ENCODE peak calls at places on chromosome 19, in five cellular contexts. J is hepatocyte, D is SK-N-SH, S is GM23248, P is GM23338. F is an unnamed sample. For H3K36me3 and H3K9me2, the result is how much of the 10 kb centered on the place peaks cover.

GRCh38 chr19:38564981-38565685 is 52.6 kb downstream of the MAP4K1 start:
- DNase-seq in J (peak), S (peak), D (peak), P (peak), F (no peak)

GRCh38 chr19:47479701-47480503 is 4.1 kb downstream of the KPTN start:
- DNase-seq in S (no peak), D (no peak), P (peak), J (no peak), F (no peak)

GRCh38 chr19:31749231-31749630 is 400.0 kb upstream of the TSHZ3 start:
- DNase-seq in S (no peak), J (no peak), P (no peak), D (no peak), F (no peak)

GRCh38 chr19:55196803-55197202 is 12.5 kb downstream of the PTPRH start:
- DNase-seq in P (peak), D (no peak), J (peak), S (peak), F (no peak)

GRCh38 chr19:16446108-16447014 is 25.4 kb downstream of the EPS15L1 start:
- DNase-seq in D (no peak), P (no peak), J (no peak), S (no peak), F (no peak)

GRCh38 chr19:10975374-10976036 is 14.7 kb downstream of the SMARCA4 start:
- DNase-seq in S (peak), D (no peak), J (peak), P (no peak), F (no peak)

GRCh38 chr19:54561840-54562239 is 11.8 kb upstream of the LILRA2 start:
- DNase-seq in P (no peak), D (no peak), J (no peak), S (no peak), F (no peak)

GRCh38 chr19:3607398-3608078 is 863 bp upstream of the TBXA2R start:
- DNase-seq in D (peak), J (no peak), P (peak), S (peak), F (peak)

GRCh38 chr19:15299568-15300409 is 32.5 kb downstream of the BRD4 start:
- DNase-seq in D (no peak), P (no peak), J (no peak), S (peak), F (no peak)

GRCh38 chr19:9156304-9156703 is 16.1 kb downstream of the ZNF317 start:
- DNase-seq in D (no peak), S (no peak), P (no peak), J (no peak), F (no peak)

GRCh38 chr19:49881672-49882394 is 4.3 kb downstream of the TBC1D17 start:
- DNase-seq in P (peak), S (no peak), D (peak), J (no peak), F (peak)

GRCh38 chr19:49881186-49881585 is 3.7 kb downstream of the TBC1D17 start:
- DNase-seq in D (no peak), J (no peak), P (no peak), S (no peak), F (no peak)

GRCh38 chr19:49884109-49884508 is 6.6 kb downstream of the TBC1D17 start:
- DNase-seq in D (no peak), J (no peak), P (no peak), S (no peak), F (no peak)

GRCh38 chr19:49883094-49883493 is 5.6 kb downstream of the TBC1D17 start:
- DNase-seq in S (no peak), P (no peak), J (no peak), D (no peak), F (no peak)

DNA sequence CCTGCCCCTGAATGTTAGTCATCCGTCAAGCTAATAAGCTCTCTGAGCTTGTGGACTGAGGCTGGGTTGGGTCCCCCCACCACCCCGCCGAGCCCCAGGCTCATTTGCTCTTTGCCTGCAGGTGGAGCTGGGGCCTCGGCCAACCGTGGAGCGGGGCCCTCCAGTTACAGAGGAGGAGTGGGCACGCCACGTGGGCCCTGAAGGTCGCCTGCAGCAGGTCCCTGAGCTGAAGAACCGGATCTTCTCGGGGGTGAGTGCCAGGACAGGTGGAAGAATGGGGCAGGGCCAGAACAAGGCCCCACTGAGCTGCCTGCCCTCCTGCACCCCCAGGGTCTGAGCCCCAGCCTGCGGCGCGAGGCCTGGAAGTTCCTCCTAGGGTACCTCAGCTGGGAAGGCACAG is 5.1 kb downstream of the TBC1D17 start:
- DNase-seq in D (no peak), P (no peak), J (no peak), S (no peak), F (no peak)
- H3K36me3 ChIP-seq in D (under half), P (under half), J (under half), S (under half), F (under half)

DNA sequence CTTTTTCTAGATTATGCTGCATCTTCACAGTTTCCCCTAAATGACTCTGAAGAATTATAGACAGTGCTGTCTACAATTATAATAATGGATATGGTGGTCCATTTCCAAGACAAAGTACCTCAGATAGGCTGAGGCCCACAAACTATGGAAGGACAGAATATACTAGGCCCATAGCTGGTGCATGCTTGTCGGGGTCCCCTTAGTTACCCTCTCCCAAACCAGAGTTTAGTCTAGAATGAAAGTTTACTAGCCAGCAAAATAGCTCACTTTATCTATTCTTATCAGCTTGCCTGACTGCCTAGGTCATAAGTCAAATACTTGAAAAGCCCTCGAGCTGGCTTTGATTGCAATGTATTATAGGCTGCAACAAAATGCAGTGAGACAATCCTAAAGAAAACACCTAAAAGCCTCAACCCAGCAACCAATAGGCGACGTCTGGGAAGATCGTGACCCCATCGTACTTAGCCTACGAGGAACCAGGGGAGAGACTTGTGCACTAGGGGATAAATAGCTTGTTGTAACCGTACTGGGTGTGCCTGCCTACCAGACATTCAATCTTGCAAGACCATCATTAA is 785 bp upstream of the IGFL2 start:
- DNase-seq in J (peak), S (no peak), P (no peak), D (no peak), F (no peak)
- H3K9me2 ChIP-seq in J (under half), S (under half), P (under half), D (under half), F (under half)

GRCh38 chr19:1633269-1633606 is 19.2 kb downstream of the TCF3 start:
- DNase-seq in D (no peak), P (no peak), J (no peak), S (no peak), F (no peak)

GRCh38 chr19:1634242-1634937 is 18.0 kb downstream of the TCF3 start:
- DNase-seq in P (no peak), J (no peak), D (no peak), S (no peak), F (no peak)

GRCh38 chr19:1632462-1633268 is 19.8 kb downstream of the TCF3 start:
- DNase-seq in S (no peak), P (no peak), D (no peak), J (peak), F (no peak)

GRCh38 chr19:1636325-1637236 is 15.8 kb downstream of the TCF3 start:
- DNase-seq in S (no peak), J (no peak), P (no peak), D (no peak), F (no peak)

GRCh38 chr19:1634938-1635243 is 17.5 kb downstream of the TCF3 start:
- DNase-seq in S (no peak), D (no peak), J (no peak), P (no peak), F (no peak)
- H3K36me3 ChIP-seq in S (under half), D (under half), J (under half), P (under half), F (under half)

GRCh38 chr19:35153701-35154534 is 617 bp upstream of the FXYD5 start:
- DNase-seq in J (peak), D (peak), P (peak), S (peak), F (peak)

GRCh38 chr19:35149463-35149862 is 5.1 kb upstream of the FXYD5 start:
- DNase-seq in S (no peak), D (no peak), J (no peak), P (no peak), F (no peak)

GRCh38 chr19:35146746-35147466 is 3.9 kb downstream of the FXYD7 start:
- DNase-seq in S (no peak), D (no peak), J (no peak), P (no peak), F (no peak)

GRCh38 chr19:35151273-35152065 is 3.1 kb upstream of the FXYD5 start:
- DNase-seq in J (no peak), S (no peak), P (peak), D (no peak), F (no peak)

DNA sequence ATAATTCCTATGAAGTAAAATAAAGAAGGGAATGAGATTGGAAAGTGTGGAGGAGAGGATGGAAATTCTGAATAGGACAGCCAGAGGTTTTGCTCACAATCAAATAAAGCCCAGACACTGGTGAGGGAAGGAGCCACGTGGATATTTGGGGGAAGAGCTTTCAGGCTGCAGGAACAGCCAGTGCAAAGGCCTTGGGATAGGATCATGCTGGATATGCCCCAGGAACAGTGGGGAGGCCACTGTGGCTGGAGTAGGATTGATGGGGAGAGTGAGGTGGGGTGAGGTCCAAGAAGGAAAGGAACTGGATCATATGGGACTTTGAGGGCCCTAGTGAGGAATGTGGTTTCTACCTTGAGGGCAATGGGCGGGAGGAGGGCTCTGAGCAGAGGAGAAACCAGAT is 4.1 kb upstream of the FXYD5 start:
- DNase-seq in D (no peak), J (no peak), P (no peak), S (no peak), F (no peak)
- H3K9me2 ChIP-seq in D (under half), J (under half), P (under half), S (under half), F (under half)

DNA sequence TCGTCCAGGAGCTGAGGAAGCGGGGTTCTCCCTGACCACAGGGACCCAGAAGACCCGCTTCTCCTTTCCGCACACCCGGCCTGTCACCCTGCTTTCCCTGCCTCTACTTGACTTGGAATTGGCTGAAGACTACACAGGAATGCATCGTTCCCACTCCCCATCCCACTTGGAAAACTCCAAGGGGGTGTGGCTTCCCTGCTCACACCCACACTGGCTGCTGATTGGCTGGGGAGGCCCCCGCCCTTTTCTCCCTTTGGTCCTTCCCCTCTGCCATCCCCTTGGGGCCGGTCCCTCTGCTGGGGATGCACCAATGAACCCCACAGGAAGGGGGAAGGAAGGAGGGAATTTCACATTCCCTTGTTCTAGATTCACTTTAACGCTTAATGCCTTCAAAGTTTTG is 18.9 kb downstream of the VASP start:
- DNase-seq in D (peak), J (peak), P (peak), S (peak), F (peak)
- H3K36me3 ChIP-seq in D (under half), J (under half), P (under half), S (under half), F (under half)